ENCODE peak calls at places on chromosomes 4 and X, in ten cellular contexts. A is fibroblast of pulmonary artery, Y is PC-3, V is endodermal cell, O is thyroid gland, B is neural progenitor cell, M is pancreas, U is AG09309, L is IMR-90, E is astrocyte of the spinal cord. G is an unnamed sample.

GRCh38 chrX:112643721-112644120 is 36.0 kb downstream of the LHFPL1 start:
- DNase-seq in A (no peak), Y (no peak), V (no peak), O (no peak), B (no peak), M (no peak), U (no peak), L (no peak), E (no peak), G (no peak)

GRCh38 chrX:50768801-50769200 is 45.2 kb downstream of the SHROOM4 start:
- DNase-seq in A (no peak), Y (no peak), V (no peak), O (no peak), B (no peak), M (no peak), U (no peak), L (no peak), E (no peak), G (no peak)

GRCh38 chr4:54225671-54226398 is 3.3 kb upstream of the PDGFRA start:
- DNase-seq in A (peak), Y (peak), V (peak), O (no peak), B (peak), M (no peak), U (no peak), L (no peak), E (peak), G (no peak)

GRCh38 chr4:125125256-125125655 is 189.5 kb upstream of the FAT4 start:
- DNase-seq in A (peak), Y (no peak), V (no peak), O (no peak), B (peak), M (no peak), U (no peak), L (no peak), E (peak), G (no peak)

GRCh38 chr4:104979083-104979760 is 167.5 kb upstream of the TET2 start:
- DNase-seq in A (no peak), Y (no peak), V (no peak), O (no peak), B (no peak), M (no peak), U (no peak), L (no peak), E (no peak), G (no peak)

GRCh38 chr4:8765631-8766590 is 105.7 kb downstream of the HMX1 start:
- DNase-seq in A (no peak), Y (no peak), V (peak), O (no peak), B (no peak), M (no peak), U (no peak), L (no peak), E (no peak), G (no peak)

GRCh38 chrX:16451331-16451730 is 198.6 kb upstream of the S100G start:
- DNase-seq in A (no peak), Y (no peak), V (no peak), O (no peak), B (no peak), M (no peak), U (no peak), L (peak), E (no peak), G (no peak)

GRCh38 chrX:96929036-96929435 is 45.3 kb downstream of the RPA4 start:
- DNase-seq in A (no peak), Y (no peak), V (no peak), O (no peak), B (no peak), M (no peak), U (no peak), L (no peak), E (no peak), G (no peak)

GRCh38 chr4:29046716-29047115 is 1673.5 kb upstream of the PCDH7 start:
- DNase-seq in A (peak), Y (peak), V (no peak), O (no peak), B (no peak), M (no peak), U (peak), L (peak), E (peak), G (peak)

GRCh38 chr4:176186067-176186466 is 9.3 kb downstream of the SPATA4 start:
- DNase-seq in A (no peak), Y (no peak), V (no peak), O (no peak), B (no peak), M (no peak), U (no peak), L (no peak), E (no peak), G (no peak)

GRCh38 chrX:13293700-13294099 is 26.2 kb downstream of the ATXN3L start:
- DNase-seq in A (no peak), Y (peak), V (no peak), O (no peak), B (peak), M (no peak), U (no peak), L (no peak), E (no peak), G (no peak)

GRCh38 chr4:98746530-98746929 is 88.1 kb upstream of the TSPAN5 start:
- DNase-seq in A (peak), Y (peak), V (no peak), O (no peak), B (no peak), M (no peak), U (no peak), L (peak), E (peak), G (no peak)

GRCh38 chr4:84917087-84917821 is 49.2 kb downstream of the WDFY3 start:
- DNase-seq in A (no peak), Y (no peak), V (no peak), O (no peak), B (no peak), M (no peak), U (no peak), L (peak), E (no peak), G (peak)

GRCh38 chrX:14927391-14927790 is 54.2 kb downstream of the MOSPD2 start:
- DNase-seq in A (no peak), Y (peak), V (no peak), O (no peak), B (no peak), M (no peak), U (no peak), L (peak), E (peak), G (peak)

GRCh38 chr4:109368661-109369060 is 65.0 kb upstream of the SEC24B start:
- DNase-seq in A (no peak), Y (no peak), V (no peak), O (no peak), B (peak), M (no peak), U (no peak), L (no peak), E (peak), G (no peak)

GRCh38 chr4:134665429-134665828 is 463.8 kb upstream of the PABPC4L start:
- DNase-seq in A (no peak), Y (no peak), V (no peak), O (no peak), B (no peak), M (no peak), U (no peak), L (no peak), E (no peak), G (no peak)

GRCh38 chrX:130082244-130083106 is 27.8 kb downstream of the ELF4 start:
- DNase-seq in A (no peak), Y (no peak), V (no peak), O (peak), B (no peak), M (no peak), U (no peak), L (no peak), E (no peak), G (no peak)

GRCh38 chr4:1305781-1306455 is 16.2 kb downstream of the MAEA start:
- DNase-seq in A (no peak), Y (no peak), V (peak), O (no peak), B (no peak), M (no peak), U (no peak), L (no peak), E (no peak), G (no peak)

GRCh38 chrX:45718676-45719075 is 518.0 kb upstream of the DIPK2B start:
- DNase-seq in A (no peak), Y (no peak), V (no peak), O (no peak), B (no peak), M (no peak), U (no peak), L (no peak), E (peak), G (no peak)

GRCh38 chrX:81377329-81377728 is 175.4 kb downstream of the SH3BGRL start:
- DNase-seq in A (peak), Y (peak), V (no peak), O (no peak), B (peak), M (no peak), U (peak), L (peak), E (peak), G (peak)

GRCh38 chr4:180717451-180717850 is 1525.8 kb upstream of the TENM3 start:
- DNase-seq in A (no peak), Y (no peak), V (no peak), O (no peak), B (no peak), M (no peak), U (no peak), L (peak), E (no peak), G (no peak)

GRCh38 chr4:39821951-39822350 is 124.0 kb downstream of the UBE2K start:
- DNase-seq in A (no peak), Y (no peak), V (no peak), O (no peak), B (no peak), M (no peak), U (no peak), L (no peak), E (no peak), G (no peak)

GRCh38 chrX:102651968-102652744 is 873 bp downstream of the GPRASP1 start:
- DNase-seq in A (peak), Y (no peak), V (peak), O (peak), B (peak), M (no peak), U (no peak), L (peak), E (peak), G (peak)
- TF ChIP-seq CTCF in A (peak), Y (no peak), V (peak), O (peak), B (peak), M (no peak), U (peak), L (peak), E (peak), G (peak)

GRCh38 chr4:20297246-20297645 is 45.5 kb downstream of the SLIT2 start:
- DNase-seq in A (peak), Y (no peak), V (no peak), O (no peak), B (no peak), M (no peak), U (no peak), L (peak), E (no peak), G (no peak)

GRCh38 chr4:20301161-20301560 is 49.5 kb downstream of the SLIT2 start:
- DNase-seq in A (no peak), Y (no peak), V (no peak), O (no peak), B (no peak), M (no peak), U (no peak), L (no peak), E (no peak), G (no peak)

GRCh38 chr4:20297800-20298199 is 46.1 kb downstream of the SLIT2 start:
- DNase-seq in A (no peak), Y (no peak), V (no peak), O (no peak), B (no peak), M (no peak), U (no peak), L (no peak), E (no peak), G (no peak)

GRCh38 chr4:20298986-20299385 is 47.3 kb downstream of the SLIT2 start:
- DNase-seq in A (peak), Y (no peak), V (no peak), O (no peak), B (no peak), M (no peak), U (no peak), L (no peak), E (no peak), G (no peak)

DNA sequence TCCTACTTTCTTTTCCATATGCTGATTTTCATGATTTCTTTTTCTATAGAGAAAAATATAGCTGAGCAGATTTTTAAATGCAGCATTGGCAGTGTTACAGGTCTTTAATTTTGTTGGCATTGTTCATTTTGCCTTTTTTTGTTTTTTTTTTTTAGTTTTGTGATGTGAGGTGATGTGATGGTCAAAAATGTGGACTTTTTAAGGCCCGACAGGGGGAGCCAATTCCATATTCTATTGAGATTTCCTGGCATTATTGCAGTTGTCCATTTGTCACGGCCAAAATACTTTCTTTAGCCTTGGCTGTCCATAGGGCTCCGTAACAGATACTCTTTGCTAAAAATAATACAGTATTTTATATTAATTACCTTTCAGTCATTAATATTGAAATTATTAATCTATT is 47.8 kb downstream of the SLIT2 start:
- DNase-seq in A (peak), Y (peak), V (no peak), O (no peak), B (peak), M (no peak), U (no peak), L (peak), E (peak), G (no peak)
- TF ChIP-seq CTCF in A (peak), Y (peak), V (peak), O (no peak), B (peak), M (no peak), U (peak), L (peak), E (peak), G (peak)

GRCh38 chrX:20066968-20067708 is 49.6 kb downstream of the MAP7D2 start:
- DNase-seq in A (peak), Y (peak), V (no peak), O (peak), B (peak), M (no peak), U (no peak), L (peak), E (peak), G (peak)
- TF ChIP-seq CTCF in A (peak), Y (peak), V (peak), O (peak), B (peak), M (peak), U (peak), L (peak), E (peak), G (peak)

GRCh38 chrX:88424071-88424470 is 323.0 kb upstream of the CPXCR1 start:
- DNase-seq in A (no peak), Y (no peak), V (no peak), O (no peak), B (no peak), M (no peak), U (no peak), L (no peak), E (no peak), G (no peak)

GRCh38 chrX:88424541-88424940 is 322.5 kb upstream of the CPXCR1 start:
- DNase-seq in A (no peak), Y (no peak), V (no peak), O (no peak), B (no peak), M (no peak), U (no peak), L (no peak), E (no peak), G (no peak)

GRCh38 chrX:88425739-88426138 is 321.3 kb upstream of the CPXCR1 start:
- DNase-seq in A (peak), Y (peak), V (no peak), O (no peak), B (no peak), M (no peak), U (no peak), L (no peak), E (no peak), G (no peak)
- TF ChIP-seq CTCF in A (peak), Y (peak), V (peak), O (no peak), B (peak), M (no peak), U (no peak), L (peak), E (no peak), G (no peak)